ENCODE peak calls at places on chromosomes 2 and 18, in five cellular contexts. G is K562, P is HCT116, Y is HepG2, H is SK-N-SH. X is an unnamed sample.

GRCh38 chr2:35343135-35343534 is 1012.4 kb upstream of the CRIM1 start:
- DNase-seq in G (peak; percentile 7), P (no peak), Y (no peak), H (peak; percentile 6), X (no peak)

GRCh38 chr18:23059541-23060465 is 75.5 kb upstream of the CABLES1 start:
- DNase-seq in G (no peak), P (no peak), Y (no peak), H (no peak), X (no peak)

GRCh38 chr2:160731856-160732255 is 238.2 kb upstream of the RBMS1 start:
- DNase-seq in G (no peak), P (no peak), Y (no peak), H (no peak), X (no peak)

GRCh38 chr2:205766765-205767359 is 84.6 kb downstream of the NRP2 start:
- DNase-seq in G (peak; percentile 56), P (no peak), Y (peak; percentile 55), H (peak; percentile 75), X (peak; percentile 54)

GRCh38 chr2:28405537-28405936 is 12.9 kb downstream of the FOSL2 start:
- DNase-seq in G (no peak), P (no peak), Y (no peak), H (no peak), X (no peak)

GRCh38 chr2:135004005-135004746 is 43.1 kb downstream of the MAP3K19 start:
- DNase-seq in G (peak; percentile 77), P (peak; percentile 48), Y (peak; percentile 54), H (peak; percentile 80), X (peak; percentile 73)

GRCh38 chr2:219886615-219887014 is 259.2 kb downstream of the SLC4A3 start:
- DNase-seq in G (no peak), P (no peak), Y (no peak), H (no peak), X (peak; percentile 25)

GRCh38 chr2:31962757-31963361 is 47.9 kb downstream of the MEMO1 start:
- DNase-seq in G (no peak), P (no peak), Y (no peak), H (no peak), X (no peak)

GRCh38 chr2:126399001-126399400 is 257.0 kb upstream of the GYPC start:
- DNase-seq in G (no peak), P (no peak), Y (peak; percentile 3), H (no peak), X (no peak)

GRCh38 chr2:56515399-56515798 is 331.6 kb downstream of the CCDC85A start:
- DNase-seq in G (no peak), P (no peak), Y (no peak), H (no peak), X (no peak)

GRCh38 chr2:176491172-176491904 is 222.1 kb downstream of the MTX2 start:
- DNase-seq in G (peak; percentile 74), P (no peak), Y (no peak), H (peak; percentile 29), X (no peak)

GRCh38 chr2:70498054-70498453 is 55.6 kb downstream of the TGFA start:
- DNase-seq in G (no peak), P (peak; percentile 28), Y (peak; percentile 61), H (peak; percentile 32), X (peak; percentile 42)

GRCh38 chr2:204967199-204967995 is 422.1 kb downstream of the PARD3B start:
- DNase-seq in G (no peak), P (no peak), Y (no peak), H (peak; percentile 23), X (no peak)

GRCh38 chr18:78422336-78422735 is 557.3 kb upstream of the SALL3 start:
- DNase-seq in G (no peak), P (no peak), Y (no peak), H (no peak), X (no peak)

GRCh38 chr2:64462940-64463339 is 9.0 kb downstream of the LGALSL start:
- DNase-seq in G (no peak), P (no peak), Y (no peak), H (no peak), X (no peak)

GRCh38 chr2:109284816-109285215 is 155.8 kb downstream of the SH3RF3 start:
- DNase-seq in G (no peak), P (no peak), Y (no peak), H (peak; percentile 79), X (no peak)

GRCh38 chr2:203733683-203734082 is 27.2 kb downstream of the CD28 start:
- DNase-seq in G (no peak), P (no peak), Y (no peak), H (no peak), X (no peak)

GRCh38 chr2:26911911-26912861 is 58.3 kb upstream of the MAPRE3 start:
- DNase-seq in G (no peak), P (no peak), Y (no peak), H (peak; percentile 83), X (no peak)

GRCh38 chr2:6968319-6969100 is 51.3 kb downstream of the RNF144A start:
- DNase-seq in G (no peak), P (no peak), Y (peak; percentile 21), H (peak; percentile 50), X (no peak)

GRCh38 chr18:10424576-10425314 is 29.7 kb upstream of the APCDD1 start:
- DNase-seq in G (no peak), P (no peak), Y (no peak), H (no peak), X (no peak)

GRCh38 chr2:68799138-68799537 is 64.5 kb downstream of the ARHGAP25 start:
- DNase-seq in G (no peak), P (no peak), Y (no peak), H (peak; percentile 78), X (no peak)

GRCh38 chr2:49770919-49771318 is 616.6 kb upstream of the FSHR start:
- DNase-seq in G (no peak), P (no peak), Y (peak; percentile 53), H (peak; percentile 35), X (peak; percentile 49)

GRCh38 chr2:226550801-226551200 is 248.8 kb downstream of the IRS1 start:
- DNase-seq in G (no peak), P (no peak), Y (no peak), H (no peak), X (no peak)

GRCh38 chr2:226551522-226552250 is 247.9 kb downstream of the IRS1 start:
- DNase-seq in G (no peak), P (no peak), Y (no peak), H (no peak), X (peak; percentile 1)

GRCh38 chr2:226552571-226553285 is 246.9 kb downstream of the IRS1 start:
- DNase-seq in G (no peak), P (no peak), Y (no peak), H (no peak), X (no peak)

GRCh38 chr2:226544581-226545210 is 254.9 kb downstream of the IRS1 start:
- DNase-seq in G (no peak), P (no peak), Y (no peak), H (no peak), X (no peak)

GRCh38 chr2:226548706-226549105 is 250.9 kb downstream of the IRS1 start:
- DNase-seq in G (no peak), P (no peak), Y (no peak), H (no peak), X (no peak)
- TF ChIP-seq JUND in G (no peak), P (no peak), Y (no peak), H (no peak), X (no peak)

GRCh38 chr2:76958749-76959148 is 563.4 kb downstream of the LRRTM4 start:
- DNase-seq in G (no peak), P (no peak), Y (peak; percentile 10), H (no peak), X (peak; percentile 5)

GRCh38 chr2:76953733-76954347 is 568.3 kb downstream of the LRRTM4 start:
- DNase-seq in G (peak; percentile 5), P (no peak), Y (peak; percentile 68), H (peak; percentile 4), X (no peak)
- TF ChIP-seq JUND in G (no peak), P (no peak), Y (no peak), H (no peak), X (no peak)

GRCh38 chr2:120177011-120177621 is 46.1 kb downstream of the TMEM185B start:
- DNase-seq in G (peak; percentile 15), P (no peak), Y (no peak), H (no peak), X (no peak)
- TF ChIP-seq JUND in G (no peak), P (no peak), Y (no peak), H (no peak), X (no peak)

GRCh38 chr18:58348517-58348916 is 280.4 kb downstream of the ALPK2 start:
- DNase-seq in G (no peak), P (no peak), Y (no peak), H (no peak), X (no peak)
- TF ChIP-seq JUND in G (no peak), P (no peak), Y (no peak), H (no peak), X (no peak)

DNA sequence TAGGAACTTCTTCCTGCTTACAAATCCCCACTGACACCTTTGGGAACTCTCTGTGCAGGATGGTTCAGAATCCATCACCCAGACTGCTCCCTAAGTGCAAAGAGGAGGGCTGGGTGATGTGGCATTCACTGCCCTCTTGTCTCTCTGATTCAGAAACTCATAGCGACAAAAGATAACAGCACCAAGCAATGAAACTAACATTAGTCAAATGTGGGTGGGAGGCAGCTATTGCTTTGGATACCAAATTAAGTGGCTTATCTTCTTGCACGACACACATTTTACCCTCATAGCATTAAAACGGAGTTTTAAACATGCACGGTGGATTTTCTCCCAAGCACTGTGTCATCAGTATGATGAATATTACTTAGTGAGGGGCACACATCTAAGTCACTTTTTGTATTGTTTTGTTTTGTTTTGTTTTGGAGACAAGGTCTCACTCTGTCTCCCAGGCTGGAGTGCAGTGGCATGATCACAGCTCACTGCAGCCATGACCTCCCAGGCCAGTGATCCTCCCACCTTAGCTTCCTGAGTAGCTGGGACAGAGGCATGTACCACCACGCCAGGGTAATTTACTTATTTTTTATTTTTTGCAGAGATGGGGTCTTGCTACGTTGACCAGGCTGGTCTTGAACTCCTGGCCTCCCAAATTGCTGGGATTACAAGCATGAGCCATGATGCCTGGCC is 40.9 kb upstream of the NEB start:
- DNase-seq in G (peak; percentile 44), P (no peak), Y (no peak), H (no peak), X (no peak)
- TF ChIP-seq JUND in G (no peak), P (no peak), Y (no peak), H (no peak), X (no peak)

DNA sequence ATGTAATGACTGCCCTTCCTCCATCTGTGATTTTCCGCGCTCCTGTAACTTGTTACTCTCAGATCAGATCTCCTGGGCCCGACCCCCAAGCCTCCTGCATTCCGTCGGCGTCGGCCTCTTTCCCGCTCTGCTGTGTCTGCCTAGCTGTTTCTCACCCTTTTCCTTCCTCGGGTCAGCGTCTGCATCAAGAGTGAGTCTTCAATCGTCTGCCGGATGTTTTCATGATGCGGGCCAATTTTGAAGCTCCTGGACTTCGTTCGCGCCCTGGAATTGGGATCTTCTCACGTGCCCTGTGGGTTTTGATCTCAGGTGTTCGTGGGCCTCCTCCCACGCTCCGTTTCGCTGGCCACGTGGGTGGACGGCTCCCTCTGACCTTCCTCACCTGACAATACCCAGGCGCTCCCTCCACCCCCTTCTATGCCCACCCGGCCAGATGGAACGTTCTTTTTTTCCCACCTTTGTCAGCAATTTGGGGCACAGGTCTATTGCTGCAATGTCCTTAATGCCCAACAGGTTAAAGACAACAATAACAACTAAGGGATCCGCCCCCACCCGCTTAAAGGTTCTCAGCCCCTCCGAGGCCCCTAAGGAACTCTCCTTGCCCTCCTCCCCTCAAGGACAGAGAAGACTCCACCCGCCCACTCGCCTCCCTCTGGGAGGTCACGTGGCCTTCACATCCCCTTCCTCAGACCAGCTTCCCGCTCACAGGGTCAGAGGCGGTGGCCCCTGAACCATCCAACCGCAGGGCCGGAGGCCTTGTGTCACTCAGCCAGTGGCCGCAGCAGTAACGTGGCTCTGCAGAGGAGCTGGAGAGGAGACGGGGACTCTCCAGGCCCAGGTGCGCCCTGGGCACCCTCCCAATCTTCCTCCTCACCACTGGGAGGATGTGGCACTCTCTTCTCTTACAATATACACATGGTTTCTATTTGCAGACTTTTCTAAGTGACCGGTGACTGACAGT is 161.4 kb downstream of the TWIST2 start:
- DNase-seq in G (no peak), P (no peak), Y (no peak), H (no peak), X (no peak)
- TF ChIP-seq JUND in G (no peak), P (no peak), Y (no peak), H (no peak), X (no peak)